ENCODE peak calls at places on chromosomes 3 and 15, in five cellular contexts. E is transverse colon; I is stomach; X is effector memory CD4-positive, alpha-beta T cell; F is left lung. W is an unnamed sample.

GRCh38 chr15:58171476-58172061 is 33.4 kb downstream of the AQP9 start:
- DNase-seq in F (no peak), X (no peak), I (no peak), E (no peak), W (no peak)

GRCh38 chr3:16600771-16601538 is 4.3 kb downstream of the DAZL start:
- DNase-seq in E (peak; percentile 83), I (peak; percentile 89), X (peak; percentile 39), F (peak; percentile 80), W (peak; percentile 73)

GRCh38 chr15:73265536-73266153 is 103.1 kb downstream of the HCN4 start:
- DNase-seq in X (peak; percentile 8), F (no peak), E (peak; percentile 11), I (peak; percentile 31), W (peak; percentile 44)

GRCh38 chr3:14550651-14551611 is 10.8 kb upstream of the GRIP2 start:
- DNase-seq in X (no peak), E (no peak), F (peak; percentile 61), I (no peak), W (no peak)

GRCh38 chr3:15860014-15860934 is 62.5 kb upstream of the ANKRD28 start:
- DNase-seq in F (peak; percentile 72), X (no peak), E (peak; percentile 46), I (peak; percentile 29), W (peak; percentile 49)

GRCh38 chr3:8278448-8278847 is 223.2 kb upstream of the LMCD1 start:
- DNase-seq in I (no peak), E (no peak), X (no peak), F (no peak), W (no peak)

GRCh38 chr3:129317014-129317771 is 38.5 kb downstream of the HMCES start:
- DNase-seq in X (no peak), E (no peak), F (peak; percentile 64), I (no peak), W (no peak)

GRCh38 chr3:181410870-181411269 is 300.9 kb upstream of the SOX2 start:
- DNase-seq in E (no peak), F (no peak), I (no peak), X (no peak), W (no peak)

GRCh38 chr3:177596248-177596821 is 399.1 kb upstream of the TBL1XR1 start:
- DNase-seq in E (no peak), F (no peak), X (no peak), I (peak; percentile 34), W (no peak)

GRCh38 chr3:38649500-38650247 is at the start of gene SCN5A:
- DNase-seq in F (peak; percentile 88), I (peak; percentile 50), E (peak; percentile 50), X (peak; percentile 29), W (peak; percentile 48)

GRCh38 chr15:41774873-41775417 is 661 bp downstream of the MAPKBP1 start:
- DNase-seq in X (no peak), F (no peak), I (no peak), E (no peak), W (peak; percentile 20)
- H3K4me1 ChIP-seq in X (peaks cover 32% of the 10 kb centered on the region), F (peaks cover 52% of the 10 kb centered on the region), I (peaks cover 67% of the 10 kb centered on the region), E (peaks cover 21% of the 10 kb centered on the region), W (peaks cover 11% of the 10 kb centered on the region)

DNA sequence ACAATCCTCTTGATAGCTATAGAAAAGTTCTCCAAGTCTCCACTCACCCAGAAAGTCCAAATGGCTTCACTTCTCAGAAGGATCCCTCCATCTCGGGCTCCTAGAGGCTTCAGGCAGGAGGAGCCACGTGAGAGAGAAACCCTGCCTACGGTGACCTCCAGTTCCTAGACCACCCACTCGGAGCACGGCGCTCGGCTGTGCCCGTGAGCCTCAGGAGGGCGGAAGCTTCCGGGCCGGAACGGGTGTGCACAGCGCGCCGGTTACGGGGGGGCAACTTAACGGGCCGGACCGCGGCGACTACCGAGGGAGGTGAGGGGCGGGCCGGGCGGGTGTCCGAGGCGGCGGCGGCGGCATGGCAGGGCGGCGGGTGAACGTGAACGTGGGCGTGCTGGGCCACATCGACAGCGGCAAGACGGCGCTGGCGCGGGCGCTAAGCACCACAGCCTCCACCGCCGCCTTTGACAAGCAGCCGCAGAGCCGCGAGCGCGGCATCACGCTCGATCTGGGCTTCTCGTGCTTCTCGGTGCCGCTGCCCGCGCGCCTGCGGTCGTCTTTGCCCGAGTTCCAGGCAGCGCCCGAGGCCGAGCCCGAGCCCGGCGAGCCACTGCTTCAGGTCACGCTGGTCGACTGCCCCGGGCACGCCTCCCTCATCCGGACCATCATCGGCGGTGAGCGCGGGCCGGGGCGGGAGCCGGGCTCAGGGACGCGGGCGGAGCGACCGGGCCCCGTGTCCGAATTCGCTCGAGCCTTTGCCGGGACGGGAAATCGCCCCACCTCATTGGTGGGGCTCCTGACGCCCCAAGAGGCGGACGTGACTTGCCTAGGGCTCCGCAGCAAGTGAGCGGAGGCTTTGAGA is at the start of gene EEFSEC:
- DNase-seq in X (peak; percentile 71), I (peak; percentile 85), E (peak; percentile 86), F (peak; percentile 94), W (peak; percentile 83)
- H3K27ac ChIP-seq in X (peak within 1 kb of the TSS; percentile 54), I (peak within 1 kb of the TSS; percentile 93), E (peak within 1 kb of the TSS; percentile 95), F (peak within 1 kb of the TSS; percentile 82), W (peak within 1 kb of the TSS; percentile 86)

DNA sequence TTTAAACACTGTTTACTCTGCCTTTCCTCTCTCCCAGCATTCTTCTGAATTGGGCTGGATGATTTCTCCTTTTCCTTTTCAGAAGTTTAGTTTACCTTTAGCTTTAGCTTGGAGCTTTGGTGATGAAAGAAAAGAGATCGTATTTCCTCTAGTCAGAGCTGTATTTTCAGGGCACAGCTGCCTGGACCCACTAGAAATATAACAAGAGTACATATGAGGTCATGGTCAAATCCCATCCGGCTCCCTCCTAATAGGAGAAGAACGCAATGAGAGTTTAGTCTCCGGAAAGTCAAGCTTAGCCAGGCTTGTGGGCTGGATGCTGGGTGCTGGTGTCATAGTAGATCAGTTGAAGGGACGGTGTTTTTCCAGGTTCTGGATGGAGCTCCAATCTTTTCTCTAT is 177.1 kb upstream of the PFN2 start:
- DNase-seq in E (no peak), X (no peak), F (no peak), I (no peak), W (no peak)
- H3K4me3 ChIP-seq in E (no peak overlapping the region), X (no peak overlapping the region), F (no peak overlapping the region), I (no peak overlapping the region), W (no peak overlapping the region)

DNA sequence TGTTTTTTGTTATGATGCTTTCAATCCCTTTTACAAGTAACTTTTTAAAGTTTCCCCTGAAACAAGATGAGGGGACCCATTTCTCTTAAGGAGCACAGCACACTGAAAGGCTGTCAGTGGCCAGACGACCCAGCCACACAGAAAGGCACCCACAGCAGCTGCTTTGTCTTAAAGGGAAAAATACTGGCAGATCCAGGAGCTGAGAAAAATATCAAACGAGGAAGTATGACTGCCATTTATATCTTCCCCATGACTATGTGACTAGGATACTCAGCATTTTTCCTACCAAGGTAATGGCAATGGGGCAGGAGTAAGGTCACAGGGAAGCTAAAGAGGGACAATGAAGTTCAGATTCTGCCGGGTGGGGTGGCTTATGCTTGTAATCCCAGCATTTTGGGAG is 15.9 kb downstream of the ABCC5 start:
- DNase-seq in X (no peak), E (no peak), I (no peak), F (no peak), W (no peak)
- H3K4me1 ChIP-seq in X (no peaks in the 10 kb centered on the region), E (no peaks in the 10 kb centered on the region), I (peaks cover 33% of the 10 kb centered on the region), F (peaks cover 31% of the 10 kb centered on the region), W (peaks cover 6% of the 10 kb centered on the region)

GRCh38 chr15:90141646-90142045 is 39.4 kb upstream of the IDH2 start:
- DNase-seq in F (no peak), E (no peak), X (no peak), I (no peak), W (no peak)
- H3K27ac ChIP-seq in F (no peak overlapping the region), E (no peak overlapping the region), X (no peak overlapping the region), I (no peak overlapping the region), W (no peak overlapping the region)

GRCh38 chr3:95197661-95198060 is 1134.8 kb downstream of the NSUN3 start:
- DNase-seq in E (no peak), I (no peak), F (no peak), X (no peak), W (no peak)
- H3K4me3 ChIP-seq in E (no peak overlapping the region), I (no peak overlapping the region), F (no peak overlapping the region), X (no peak overlapping the region), W (no peak overlapping the region)

DNA sequence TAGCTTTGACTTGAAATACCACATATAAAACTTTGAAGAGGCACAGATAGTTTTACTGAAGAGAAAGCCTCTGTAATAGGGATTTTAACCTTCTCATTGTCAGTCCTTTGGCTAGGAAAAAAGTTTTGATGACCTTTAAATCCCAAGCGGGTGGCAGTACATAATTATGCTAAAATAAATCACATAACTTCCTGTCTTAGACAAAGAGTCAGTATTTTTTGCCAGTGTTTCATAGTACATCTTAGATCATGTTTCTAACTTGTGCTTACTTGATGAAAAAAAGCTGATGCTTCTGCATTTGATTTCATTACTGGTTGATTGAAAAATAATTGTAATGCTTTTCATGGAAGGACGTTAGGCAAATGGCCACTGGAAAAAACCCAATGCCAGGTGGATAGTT is 5.8 kb downstream of the ST3GAL6 start:
- DNase-seq in E (no peak), X (no peak), F (no peak), I (no peak), W (no peak)
- H3K4me1 ChIP-seq in E (no peaks in the 10 kb centered on the region), X (no peaks in the 10 kb centered on the region), F (peaks cover 49% of the 10 kb centered on the region), I (peaks cover 39% of the 10 kb centered on the region), W (no peaks in the 10 kb centered on the region)

W was measured in colonic mucosa.